ENCODE peak calls at places on chromosomes 4 and X, in ten cellular contexts. W is prostate gland; U is pulmonary artery endothelial cell; L is stimulated activated CD4-positive, alpha-beta T cell treated with anti-CD3 and anti-CD28 coated beads, Interleukin-4, amount 100 ng/mL, for 24 hours; G is NCI-H2107; Q is HuH-7.5; H is hypothalamus; A is anterior cingulate cortex; I is amniotic stem cell; C is fibroblast of mammary gland. R is an unnamed sample.

GRCh38 chrX:17024896-17025295 is 78.4 kb downstream of the REPS2 start:
- DNase-seq in A (no peak), Q (no peak), I (no peak), H (no peak), L (no peak), G (no peak), C (no peak), U (no peak), W (no peak), R (no peak)

GRCh38 chr4:176774852-176775251 is 17.9 kb downstream of the VEGFC start:
- DNase-seq in C (no peak), G (no peak), U (no peak), A (no peak), I (no peak), L (no peak), W (no peak), H (no peak), Q (no peak), R (no peak)

GRCh38 chr4:141246243-141246642 is 25.5 kb downstream of the ZNF330 start:
- DNase-seq in Q (no peak), I (peak; percentile 23), A (no peak), H (no peak), W (no peak), C (peak; percentile 35), L (no peak), U (no peak), G (no peak), R (no peak)

GRCh38 chr4:26787461-26788340 is 72.9 kb upstream of the STIM2 start:
- DNase-seq in H (no peak), G (peak; percentile 71), I (no peak), W (peak; percentile 77), Q (no peak), C (peak; percentile 84), U (no peak), A (no peak), L (peak; percentile 37), R (peak; percentile 66)

GRCh38 chr4:78265006-78265405 is 207.9 kb downstream of the FRAS1 start:
- DNase-seq in L (no peak), U (no peak), I (no peak), G (no peak), A (no peak), C (no peak), Q (no peak), W (no peak), H (no peak), R (no peak)

GRCh38 chrX:132615396-132616131 is 126.7 kb upstream of the MBNL3 start:
- DNase-seq in U (no peak), Q (no peak), H (peak; percentile 3), L (peak; percentile 40), C (peak; percentile 41), I (no peak), W (peak; percentile 4), G (peak; percentile 38), A (no peak), R (peak; percentile 64)

GRCh38 chr4:105280338-105280809 is 133.7 kb downstream of the TET2 start:
- DNase-seq in L (no peak), H (no peak), G (no peak), W (no peak), C (peak; percentile 97), U (no peak), Q (no peak), A (no peak), I (peak; percentile 77), R (no peak)

GRCh38 chr4:2009651-2010233 is 968 bp upstream of the NELFA start:
- DNase-seq in Q (peak; percentile 93), I (no peak), L (peak; percentile 51), U (peak; percentile 47), G (no peak), A (no peak), C (peak; percentile 48), H (peak; percentile 38), W (peak; percentile 21), R (peak; percentile 62)

GRCh38 chr4:13640149-13640671 is 12.7 kb upstream of the BOD1L1 start:
- DNase-seq in G (no peak), L (no peak), I (no peak), H (no peak), A (no peak), U (no peak), W (no peak), Q (no peak), C (peak; percentile 95), R (no peak)

GRCh38 chr4:8786166-8786565 is 85.5 kb downstream of the HMX1 start:
- DNase-seq in L (no peak), Q (no peak), C (no peak), G (no peak), U (no peak), H (no peak), W (no peak), I (no peak), A (no peak), R (no peak)

GRCh38 chr4:2788532-2789103 is 4.3 kb upstream of the SH3BP2 start:
- DNase-seq in Q (no peak), G (no peak), A (no peak), C (no peak), U (no peak), W (no peak), I (no peak), H (peak; percentile 35), L (no peak), R (no peak)

GRCh38 chrX:121010218-121010617 is 24.7 kb upstream of the CT47A1 start:
- DNase-seq in W (no peak), G (no peak), U (no peak), L (no peak), A (no peak), Q (no peak), I (no peak), C (peak; percentile 35), H (no peak), R (no peak)

GRCh38 chrX:11908371-11908770 is 150.3 kb downstream of the MSL3 start:
- DNase-seq in G (no peak), W (no peak), A (no peak), Q (peak; percentile 0), I (no peak), H (no peak), C (peak; percentile 45), U (no peak), L (peak; percentile 24), R (peak; percentile 13)

GRCh38 chr4:108651068-108651794 is 832 bp downstream of the OSTC start:
- DNase-seq in U (peak; percentile 40), L (no peak), W (no peak), C (peak; percentile 73), I (no peak), H (no peak), A (no peak), Q (no peak), G (no peak), R (no peak)

GRCh38 chrX:24672701-24673190 is 21.0 kb upstream of the POLA1 start:
- DNase-seq in Q (no peak), C (no peak), W (no peak), G (no peak), A (no peak), L (no peak), U (no peak), I (no peak), H (peak; percentile 39), R (no peak)

GRCh38 chr4:69321153-69321729 is 41.0 kb downstream of the UGT2B28 start:
- DNase-seq in A (no peak), I (no peak), Q (no peak), L (no peak), C (no peak), G (peak; percentile 30), W (peak; percentile 54), H (no peak), U (no peak), R (no peak)

GRCh38 chr4:88008133-88008621 is 742 bp downstream of the PKD2 start:
- DNase-seq in L (peak; percentile 8), W (peak; percentile 28), I (no peak), A (peak; percentile 11), C (peak; percentile 49), H (peak; percentile 38), G (peak; percentile 7), U (no peak), Q (peak; percentile 58), R (peak; percentile 46)

GRCh38 chrX:19513383-19513782 is 1.9 kb downstream of the MAP3K15 start:
- DNase-seq in U (no peak), H (no peak), C (no peak), G (no peak), Q (peak; percentile 10), I (no peak), L (no peak), A (no peak), W (no peak), R (no peak)

GRCh38 chrX:124475358-124475757 is 129.0 kb downstream of the SH2D1A start:
- DNase-seq in A (no peak), W (no peak), H (no peak), G (no peak), Q (no peak), L (no peak), C (no peak), I (no peak), U (no peak), R (no peak)

GRCh38 chr4:17111959-17112659 is 213.7 kb upstream of the LDB2 start:
- DNase-seq in Q (no peak), G (no peak), C (peak; percentile 33), U (no peak), L (no peak), A (no peak), I (no peak), W (no peak), H (no peak), R (peak; percentile 12)

GRCh38 chr4:183100827-183101226 is 1.8 kb downstream of the WWC2 start:
- DNase-seq in H (no peak), A (no peak), C (no peak), U (no peak), Q (no peak), W (no peak), L (no peak), I (no peak), G (no peak), R (no peak)

GRCh38 chrX:22206781-22207180 is 65.9 kb upstream of the CBLL2 start:
- DNase-seq in L (no peak), U (no peak), H (no peak), Q (no peak), G (no peak), W (no peak), C (no peak), A (no peak), I (no peak), R (no peak)

GRCh38 chrX:129523076-129524055 is at the start of gene SMARCA1:
- DNase-seq in A (peak; percentile 1), H (peak; percentile 21), G (no peak), Q (peak; percentile 62), U (no peak), L (no peak), W (peak; percentile 36), I (peak; percentile 12), C (peak; percentile 44), R (no peak)

GRCh38 chrX:120468479-120468824 is 644 bp downstream of the LAMP2 start:
- DNase-seq in I (no peak), A (no peak), W (no peak), L (no peak), G (no peak), Q (no peak), H (no peak), U (no peak), C (peak; percentile 2), R (no peak)

GRCh38 chr4:66653937-66654336 is 891.4 kb downstream of the CENPC start:
- DNase-seq in H (no peak), Q (no peak), G (no peak), W (no peak), U (no peak), I (no peak), L (no peak), C (no peak), A (no peak), R (no peak)

GRCh38 chr4:127660486-127660885 is 27.7 kb downstream of the INTU start:
- DNase-seq in I (no peak), U (no peak), Q (no peak), C (no peak), W (no peak), H (no peak), G (no peak), A (no peak), L (no peak), R (no peak)

GRCh38 chrX:85897376-85898110 is 149.8 kb downstream of the CHM start:
- DNase-seq in U (no peak), L (no peak), W (no peak), Q (no peak), H (no peak), G (no peak), C (no peak), I (no peak), A (no peak), R (no peak)

GRCh38 chr4:165481458-165481857 is 102.7 kb downstream of the CPE start:
- DNase-seq in G (no peak), I (no peak), U (no peak), L (no peak), W (no peak), Q (no peak), C (no peak), A (no peak), H (no peak), R (no peak)